ENCODE peak calls at places on chromosomes 7 and 10, in seven cellular contexts. F is right lobe of liver, N is tibial nerve, H is IMR-90, L is heart left ventricle, G is DND-41, V is left ventricle myocardium inferior. R is an unnamed sample.

GRCh38 chr10:128612631-128613030 is 486.4 kb upstream of the MKI67 start:
- DNase-seq in F (no peak), N (no peak), H (no peak), L (no peak), G (no peak), V (no peak), R (no peak)

GRCh38 chr7:45973725-45974532 is 52.9 kb upstream of the IGFBP3 start:
- DNase-seq in F (no peak), N (no peak), H (peak; percentile 43), L (no peak), G (no peak), V (no peak), R (no peak)

GRCh38 chr7:55570939-55571338 is 1.4 kb downstream of the VOPP1 start:
- DNase-seq in F (no peak), N (no peak), H (peak; percentile 84), L (no peak), G (no peak), V (no peak), R (no peak)

GRCh38 chr10:98589007-98589406 is 142.3 kb upstream of the HPS1 start:
- DNase-seq in F (no peak), N (no peak), H (peak; percentile 19), L (no peak), G (no peak), V (no peak), R (no peak)

GRCh38 chr7:44062180-44062902 is 3.0 kb downstream of the PGAM2 start:
- DNase-seq in F (peak; percentile 59), N (peak; percentile 13), H (no peak), L (no peak), G (no peak), V (peak; percentile 18), R (peak; percentile 26)

GRCh38 chr10:62554632-62555199 is 180.5 kb downstream of the ZNF365 start:
- DNase-seq in F (no peak), N (no peak), H (peak; percentile 52), L (no peak), G (peak; percentile 15), V (no peak), R (no peak)

GRCh38 chr10:15461353-15462108 is 90.4 kb upstream of the FAM171A1 start:
- DNase-seq in F (no peak), N (peak; percentile 24), H (peak; percentile 27), L (peak; percentile 42), G (no peak), V (peak; percentile 19), R (no peak)

GRCh38 chr7:64294701-64295420 is 18.9 kb upstream of the ZNF736 start:
- DNase-seq in F (no peak), N (no peak), H (no peak), L (no peak), G (no peak), V (no peak), R (no peak)

GRCh38 chr10:113484487-113484886 is 68.4 kb upstream of the HABP2 start:
- DNase-seq in F (no peak), N (no peak), H (no peak), L (no peak), G (no peak), V (no peak), R (no peak)

GRCh38 chr7:131688738-131689661 is 132.6 kb upstream of the PODXL start:
- DNase-seq in F (no peak), N (peak; percentile 55), H (peak; percentile 49), L (peak; percentile 62), G (peak; percentile 63), V (peak; percentile 51), R (peak; percentile 58)

GRCh38 chr7:137820677-137821420 is 25.9 kb downstream of the DGKI start:
- DNase-seq in F (peak; percentile 62), N (peak; percentile 14), H (peak; percentile 83), L (peak; percentile 83), G (no peak), V (peak; percentile 72), R (peak; percentile 69)

GRCh38 chr10:29804025-29804852 is 169.5 kb upstream of the SVIL start:
- DNase-seq in F (no peak), N (no peak), H (peak; percentile 95), L (peak; percentile 57), G (peak; percentile 73), V (no peak), R (peak; percentile 75)

DNA sequence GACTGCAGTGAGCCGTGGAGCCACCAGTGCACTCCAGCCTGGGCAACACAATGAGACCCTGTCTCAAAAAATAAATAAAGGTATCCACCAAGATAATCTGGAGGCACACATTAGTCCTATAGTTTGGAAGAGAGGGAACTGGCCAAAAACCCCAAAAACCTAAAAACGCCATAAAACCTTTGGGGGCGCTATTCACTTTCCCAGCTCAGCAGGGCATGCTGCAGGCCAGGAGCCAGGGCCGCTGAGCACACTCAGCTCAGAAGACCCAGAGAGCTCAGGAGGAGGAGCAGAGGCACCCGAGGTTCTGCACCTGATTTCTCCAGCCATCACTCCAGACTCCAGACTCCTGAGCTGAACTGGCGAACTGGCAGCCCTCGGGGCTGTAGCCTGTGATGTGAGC is 167.2 kb upstream of the IMMP2L start:
- DNase-seq in F (no peak), N (no peak), H (no peak), L (no peak), G (no peak), V (no peak), R (no peak)
- TF ChIP-seq CTCF in F (no peak), N (no peak), H (no peak), L (no peak), G (no peak), V (no peak), R (no peak)

GRCh38 chr7:33720870-33721269 is 184.5 kb upstream of the BMPER start:
- DNase-seq in F (no peak), N (no peak), H (no peak), L (no peak), G (no peak), V (no peak), R (no peak)
- H3K4me1 ChIP-seq in F (no peaks in the 10 kb centered on the region), N (no peaks in the 10 kb centered on the region), H (peaks cover 15% of the 10 kb centered on the region), L (peaks cover 27% of the 10 kb centered on the region), G (no peaks in the 10 kb centered on the region), V (peaks cover 23% of the 10 kb centered on the region), R (peaks cover 11% of the 10 kb centered on the region)

GRCh38 chr10:118238573-118239240 is 103.4 kb downstream of the FAM204A start:
- DNase-seq in F (no peak), N (no peak), H (peak; percentile 8), L (no peak), G (no peak), V (no peak), R (no peak)
- TF ChIP-seq CTCF in F (no peak), N (no peak), H (no peak), L (no peak), G (no peak), V (no peak), R (no peak)

GRCh38 chr10:71751515-71752224 is 21.6 kb downstream of the VSIR start:
- DNase-seq in F (no peak), N (no peak), H (no peak), L (no peak), G (no peak), V (no peak), R (no peak)
- H3K4me1 ChIP-seq in F (no peaks in the 10 kb centered on the region), N (no peaks in the 10 kb centered on the region), H (peaks cover 7% of the 10 kb centered on the region), L (peaks cover 53% of the 10 kb centered on the region), G (peaks cover 65% of the 10 kb centered on the region), V (peaks cover 97% of the 10 kb centered on the region), R (peaks cover 80% of the 10 kb centered on the region)

GRCh38 chr7:97873606-97874005 is 1.4 kb upstream of the ASNS start:
- DNase-seq in F (no peak), N (no peak), H (no peak), L (no peak), G (no peak), V (no peak), R (no peak)
- TF ChIP-seq CTCF in F (no peak), N (no peak), H (no peak), L (no peak), G (no peak), V (no peak), R (no peak)

DNA sequence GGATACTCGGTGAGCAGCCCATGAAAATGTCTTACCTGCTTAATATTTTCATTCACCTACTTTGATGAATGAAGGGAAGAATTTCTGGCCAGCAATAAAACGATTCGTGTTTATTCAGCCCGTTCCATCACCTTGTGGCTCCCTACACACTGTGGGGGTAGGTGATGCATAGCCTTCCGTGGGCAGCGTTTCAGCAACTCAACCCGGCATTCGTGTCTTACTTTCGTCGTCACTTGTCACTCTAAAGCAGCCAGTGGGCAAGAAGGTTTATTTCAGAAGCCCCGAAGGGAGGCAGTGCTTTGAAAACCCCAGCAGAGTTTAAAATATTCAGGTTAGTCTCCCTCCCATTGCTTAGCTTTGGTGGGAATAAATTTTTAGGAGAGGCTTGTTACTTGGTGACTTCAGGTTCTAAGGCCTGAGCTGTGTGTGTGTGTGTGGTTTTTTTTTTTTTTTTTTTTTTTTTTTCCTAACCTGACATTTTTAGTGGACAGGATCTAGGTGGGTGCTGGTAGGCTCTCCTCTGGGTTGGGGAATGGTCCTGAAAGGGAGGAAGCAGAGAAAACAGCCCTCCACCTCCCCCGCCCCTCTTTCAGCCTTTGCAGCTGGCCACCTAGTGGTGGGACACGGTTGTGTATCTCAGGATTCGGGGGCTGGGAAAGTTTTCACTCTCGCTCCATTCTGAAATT is 1.8 kb downstream of the GRK5 start:
- DNase-seq in F (no peak), N (peak; percentile 65), H (peak; percentile 80), L (peak; percentile 69), G (peak; percentile 77), V (peak; percentile 75), R (peak; percentile 71)
- H3K4me1 ChIP-seq in F (no peaks in the 10 kb centered on the region), N (no peaks in the 10 kb centered on the region), H (peaks cover 13% of the 10 kb centered on the region), L (peaks cover 62% of the 10 kb centered on the region), G (peaks cover 71% of the 10 kb centered on the region), V (peaks cover 79% of the 10 kb centered on the region), R (no peaks in the 10 kb centered on the region)

DNA sequence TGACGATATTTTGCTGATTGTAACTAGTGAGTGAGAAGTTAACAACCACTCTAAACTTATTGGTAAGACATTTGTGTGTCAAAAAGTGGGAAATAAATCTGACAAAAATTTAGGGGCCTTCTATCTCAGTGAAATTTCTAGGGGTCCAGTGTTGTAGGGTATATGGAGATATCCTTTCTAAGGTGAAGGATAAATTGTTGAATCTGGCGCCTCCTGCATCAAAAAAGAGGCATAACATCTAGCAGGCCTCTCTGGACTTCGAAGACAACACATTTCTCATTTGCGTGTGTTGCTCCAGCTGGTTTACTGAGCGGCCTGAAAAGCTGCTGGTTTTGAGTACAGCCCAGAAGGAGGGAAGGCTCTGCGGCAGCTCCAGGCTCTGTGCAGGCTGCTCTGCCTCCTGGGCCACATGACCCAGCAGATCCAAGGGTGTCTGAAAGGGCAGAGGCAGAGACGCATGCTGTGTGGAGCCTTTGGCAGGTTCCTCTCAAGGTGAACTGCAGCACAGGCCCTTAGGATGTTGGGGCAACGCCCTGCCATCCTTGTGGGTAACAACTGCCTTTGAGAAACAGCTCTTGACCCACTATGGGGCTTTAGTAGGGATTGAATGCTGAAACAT is 72.4 kb downstream of the LMBR1 start:
- DNase-seq in F (no peak), N (no peak), H (no peak), L (no peak), G (no peak), V (no peak), R (no peak)
- TF ChIP-seq CTCF in F (no peak), N (no peak), H (peak; percentile 27), L (no peak), G (peak; percentile 57), V (peak; percentile 21), R (no peak)

R was measured in psoas muscle.